ENCODE peak calls at places on chromosomes 2 and 18, in eight cellular contexts. T is coronary artery; O is dorsolateral prefrontal cortex; U is uterus; B is cardiac muscle cell; K is MM.1S; N is foreskin fibroblast; W is CD4-positive, alpha-beta T cell. J is an unnamed sample.

GRCh38 chr2:121530210-121530562 is 494 bp upstream of the RNU4ATAC start:
- DNase-seq in T (peak; percentile 89), O (peak; percentile 50), U (peak; percentile 63), B (peak; percentile 85), K (no peak), N (peak; percentile 57), W (no peak), J (peak; percentile 91)

GRCh38 chr2:135212757-135213156 is 160.7 kb downstream of the RAB3GAP1 start:
- DNase-seq in T (no peak), O (no peak), U (no peak), B (no peak), K (no peak), N (no peak), W (no peak), J (no peak)

GRCh38 chr2:207330912-207331311 is 165.2 kb upstream of the KLF7 start:
- DNase-seq in T (no peak), O (no peak), U (peak; percentile 60), B (no peak), K (no peak), N (peak; percentile 97), W (no peak), J (no peak)

GRCh38 chr2:81589406-81589805 is 1284.9 kb upstream of the LRRTM1 start:
- DNase-seq in T (no peak), O (no peak), U (no peak), B (no peak), K (no peak), N (no peak), W (no peak), J (no peak)

GRCh38 chr2:4047961-4048891 is 344.9 kb downstream of the DCDC2C start:
- DNase-seq in T (no peak), O (no peak), U (no peak), B (no peak), K (no peak), N (no peak), W (no peak), J (no peak)

GRCh38 chr2:127219716-127220090 is 396 bp downstream of the CYP27C1 start:
- DNase-seq in T (no peak), O (no peak), U (no peak), B (peak; percentile 68), K (no peak), N (no peak), W (no peak), J (no peak)

GRCh38 chr18:25136416-25137132 is 215.4 kb downstream of the ZNF521 start:
- DNase-seq in T (no peak), O (no peak), U (no peak), B (no peak), K (no peak), N (no peak), W (no peak), J (no peak)

GRCh38 chr18:59458575-59458974 is 99.5 kb upstream of the LMAN1 start:
- DNase-seq in T (no peak), O (no peak), U (no peak), B (peak; percentile 5), K (no peak), N (no peak), W (no peak), J (no peak)

GRCh38 chr2:27040282-27040681 is 7.5 kb downstream of the TMEM214 start:
- DNase-seq in T (no peak), O (no peak), U (no peak), B (no peak), K (no peak), N (no peak), W (no peak), J (no peak)

DNA sequence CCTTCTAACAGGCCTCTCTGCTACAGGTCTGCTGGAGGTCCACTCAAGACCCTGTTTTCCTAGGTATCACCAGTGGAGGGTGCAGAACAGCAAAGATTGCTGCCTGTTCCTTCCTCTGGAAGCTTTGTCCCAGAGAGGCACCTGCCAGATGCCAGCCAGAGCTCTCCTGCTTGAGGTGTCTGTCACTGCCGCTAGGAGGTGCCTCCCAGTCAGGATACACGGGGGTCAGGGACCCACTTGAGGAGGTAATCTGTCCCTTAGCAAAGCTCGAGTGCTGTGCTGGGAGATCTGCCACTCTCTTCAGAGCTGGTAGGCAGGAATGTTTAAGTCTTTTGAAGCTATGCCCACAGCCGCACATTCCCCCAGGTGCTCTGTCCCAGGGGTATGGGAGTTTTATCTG is 140.6 kb downstream of the BAZ2B start:
- DNase-seq in T (no peak), O (no peak), U (no peak), B (no peak), K (no peak), N (no peak), W (no peak), J (no peak)
- TF ChIP-seq CTCF in T (no peak), O (no peak), U (no peak), B (no peak), K (no peak), N (no peak), W (no peak), J (no peak)

DNA sequence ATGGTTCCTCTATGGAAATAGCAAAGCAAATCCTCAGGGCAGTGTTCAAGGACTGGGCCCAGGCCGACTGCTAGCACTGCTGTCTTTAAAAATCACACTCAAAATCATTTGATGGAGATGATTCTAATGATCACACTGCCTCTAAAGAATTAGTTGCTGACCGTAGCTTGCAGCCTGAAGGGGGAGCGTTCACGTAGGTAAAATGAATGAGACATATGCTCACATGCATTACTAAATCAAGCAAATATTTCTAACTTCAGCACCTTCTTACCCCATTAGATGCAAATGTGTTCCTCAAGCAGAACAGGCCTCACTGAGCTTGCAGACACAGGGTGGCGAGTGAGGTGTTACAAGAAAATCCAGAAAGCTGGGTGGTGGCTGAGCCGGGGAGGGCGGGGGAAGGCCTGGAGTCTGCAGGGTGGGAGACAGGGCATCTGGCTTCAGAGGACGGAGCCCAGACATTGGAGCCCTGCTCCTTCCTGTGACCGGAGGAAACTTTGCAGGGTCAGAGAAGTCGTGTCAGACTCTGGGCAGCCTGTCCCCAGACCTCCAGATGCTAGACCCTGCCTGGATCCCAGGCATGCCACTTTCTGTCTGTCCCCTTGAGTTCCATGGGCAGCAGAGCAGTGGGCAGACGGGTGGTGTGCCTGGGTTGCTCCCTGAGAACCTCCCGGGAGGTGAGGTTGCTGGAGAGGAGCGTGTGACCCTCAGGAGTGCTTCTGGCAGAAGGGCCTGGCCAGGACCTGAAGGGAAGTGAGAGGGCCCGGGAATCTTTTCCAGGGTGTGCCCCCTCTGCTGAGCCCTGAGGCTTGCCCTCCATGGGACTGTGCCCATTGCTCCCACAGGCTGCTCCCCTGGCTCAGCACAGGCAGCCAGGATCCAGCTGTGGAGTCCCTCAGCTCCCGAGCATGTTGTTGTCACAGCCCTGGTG is 7.1 kb upstream of the NPPC start:
- DNase-seq in T (no peak), O (no peak), U (no peak), B (no peak), K (no peak), N (no peak), W (no peak), J (peak; percentile 67)
- TF ChIP-seq CTCF in T (no peak), O (no peak), U (no peak), B (no peak), K (no peak), N (no peak), W (no peak), J (peak; percentile 12)

GRCh38 chr2:7031424-7032245 is 114.4 kb downstream of the RNF144A start:
- DNase-seq in T (no peak), O (no peak), U (peak; percentile 60), B (no peak), K (peak; percentile 15), N (no peak), W (peak; percentile 63), J (no peak)
- TF ChIP-seq CTCF in T (no peak), O (no peak), U (no peak), B (no peak), K (no peak), N (no peak), W (peak; percentile 28), J (no peak)

GRCh38 chr2:146716591-146716990 is 1128.2 kb upstream of the ACVR2A start:
- DNase-seq in T (no peak), O (no peak), U (no peak), B (no peak), K (no peak), N (no peak), W (no peak), J (no peak)

GRCh38 chr2:146720170-146720569 is 1124.7 kb upstream of the ACVR2A start:
- DNase-seq in T (peak; percentile 58), O (no peak), U (no peak), B (no peak), K (no peak), N (no peak), W (no peak), J (no peak)

GRCh38 chr2:146721486-146721885 is 1123.3 kb upstream of the ACVR2A start:
- DNase-seq in T (no peak), O (no peak), U (no peak), B (no peak), K (peak; percentile 39), N (no peak), W (no peak), J (no peak)
- TF ChIP-seq CTCF in T (no peak), O (no peak), U (no peak), B (no peak), K (no peak), N (no peak), W (no peak), J (no peak)

GRCh38 chr2:9796056-9796792 is 47.0 kb upstream of the TAF1B start:
- DNase-seq in T (no peak), O (no peak), U (no peak), B (peak; percentile 40), K (no peak), N (no peak), W (no peak), J (no peak)
- TF ChIP-seq CTCF in T (no peak), O (no peak), U (no peak), B (no peak), K (no peak), N (no peak), W (no peak), J (no peak)

GRCh38 chr2:137865954-137866540 is 98.2 kb upstream of the HNMT start:
- DNase-seq in T (no peak), O (peak; percentile 57), U (no peak), B (peak; percentile 76), K (peak; percentile 45), N (peak; percentile 10), W (peak; percentile 19), J (no peak)
- TF ChIP-seq CTCF in T (peak; percentile 22), O (peak; percentile 68), U (peak; percentile 28), B (peak; percentile 73), K (peak; percentile 59), N (peak; percentile 70), W (peak; percentile 54), J (peak; percentile 74)

GRCh38 chr2:170404846-170405245 is 226.9 kb downstream of the MYO3B start:
- DNase-seq in T (no peak), O (no peak), U (no peak), B (no peak), K (no peak), N (no peak), W (no peak), J (no peak)
- TF ChIP-seq CTCF in T (no peak), O (no peak), U (no peak), B (no peak), K (no peak), N (no peak), W (no peak), J (no peak)

GRCh38 chr2:117536139-117536538 is 278.4 kb upstream of the DDX18 start:
- DNase-seq in T (no peak), O (no peak), U (no peak), B (peak; percentile 49), K (no peak), N (no peak), W (no peak), J (no peak)
- TF ChIP-seq CTCF in T (no peak), O (peak; percentile 27), U (no peak), B (no peak), K (peak; percentile 37), N (no peak), W (no peak), J (no peak)